ENCODE peak calls at places on chromosomes 7 and 10, in seven cellular contexts. K is GM12865, Q is uterus, W is neural progenitor cell, N is glutamatergic neuron, C is HFF-Myc, E is progenitor cell of endocrine pancreas. G is an unnamed sample.

GRCh38 chr7:144384555-144385245 is 18.8 kb downstream of the NOBOX start:
- DNase-seq in K (no peak), Q (no peak), W (no peak), N (no peak), C (no peak), E (no peak), G (peak; percentile 66)

GRCh38 chr7:50792342-50793114 is 9.8 kb upstream of the GRB10 start:
- DNase-seq in K (no peak), Q (peak; percentile 39), W (peak; percentile 61), N (peak; percentile 66), C (no peak), E (peak; percentile 50), G (peak; percentile 61)

GRCh38 chr10:15742831-15743230 is 23.1 kb upstream of the ITGA8 start:
- DNase-seq in K (no peak), Q (no peak), W (no peak), N (no peak), C (no peak), E (no peak), G (no peak)

GRCh38 chr10:74290703-74291102 is 139.7 kb downstream of the ADK start:
- DNase-seq in K (no peak), Q (no peak), W (no peak), N (no peak), C (no peak), E (no peak), G (peak; percentile 33)

GRCh38 chr10:17287151-17287550 is 59.1 kb downstream of the VIM start:
- DNase-seq in K (no peak), Q (no peak), W (no peak), N (no peak), C (no peak), E (no peak), G (no peak)

GRCh38 chr10:12690525-12691139 is 310.9 kb downstream of the CCDC3 start:
- DNase-seq in K (peak; percentile 6), Q (no peak), W (no peak), N (no peak), C (no peak), E (no peak), G (no peak)

GRCh38 chr10:124354411-124355382 is 64.0 kb downstream of the OAT start:
- DNase-seq in K (peak; percentile 40), Q (peak; percentile 52), W (peak; percentile 36), N (peak; percentile 87), C (peak; percentile 83), E (no peak), G (no peak)

GRCh38 chr7:1758417-1758858 is 88.4 kb downstream of the ELFN1 start:
- DNase-seq in K (peak; percentile 37), Q (no peak), W (peak; percentile 64), N (no peak), C (peak; percentile 6), E (no peak), G (peak; percentile 17)

GRCh38 chr10:11295492-11295891 is 277.8 kb downstream of the CELF2 start:
- DNase-seq in K (no peak), Q (no peak), W (no peak), N (no peak), C (no peak), E (no peak), G (no peak)

GRCh38 chr7:11450246-11450645 is 381.8 kb downstream of the THSD7A start:
- DNase-seq in K (no peak), Q (no peak), W (no peak), N (no peak), C (no peak), E (no peak), G (no peak)

GRCh38 chr7:24545215-24545614 is 28.0 kb upstream of the PALS2 start:
- DNase-seq in K (peak; percentile 13), Q (no peak), W (no peak), N (no peak), C (no peak), E (no peak), G (no peak)

GRCh38 chr7:7996568-7996967 is 28.0 kb downstream of the GLCCI1 start:
- DNase-seq in K (peak; percentile 63), Q (no peak), W (no peak), N (no peak), C (peak; percentile 4), E (no peak), G (peak; percentile 22)

GRCh38 chr10:132787253-132788179 is 1.6 kb upstream of the NKX6-2 start:
- DNase-seq in K (no peak), Q (no peak), W (peak; percentile 86), N (peak; percentile 76), C (no peak), E (peak; percentile 42), G (no peak)

GRCh38 chr7:158128572-158128971 is 459.1 kb downstream of the PTPRN2 start:
- DNase-seq in K (no peak), Q (no peak), W (no peak), N (no peak), C (no peak), E (no peak), G (no peak)

GRCh38 chr10:46543379-46544014 is 13.0 kb downstream of the GPRIN2 start:
- DNase-seq in K (no peak), Q (no peak), W (no peak), N (peak; percentile 13), C (no peak), E (no peak), G (no peak)

DNA sequence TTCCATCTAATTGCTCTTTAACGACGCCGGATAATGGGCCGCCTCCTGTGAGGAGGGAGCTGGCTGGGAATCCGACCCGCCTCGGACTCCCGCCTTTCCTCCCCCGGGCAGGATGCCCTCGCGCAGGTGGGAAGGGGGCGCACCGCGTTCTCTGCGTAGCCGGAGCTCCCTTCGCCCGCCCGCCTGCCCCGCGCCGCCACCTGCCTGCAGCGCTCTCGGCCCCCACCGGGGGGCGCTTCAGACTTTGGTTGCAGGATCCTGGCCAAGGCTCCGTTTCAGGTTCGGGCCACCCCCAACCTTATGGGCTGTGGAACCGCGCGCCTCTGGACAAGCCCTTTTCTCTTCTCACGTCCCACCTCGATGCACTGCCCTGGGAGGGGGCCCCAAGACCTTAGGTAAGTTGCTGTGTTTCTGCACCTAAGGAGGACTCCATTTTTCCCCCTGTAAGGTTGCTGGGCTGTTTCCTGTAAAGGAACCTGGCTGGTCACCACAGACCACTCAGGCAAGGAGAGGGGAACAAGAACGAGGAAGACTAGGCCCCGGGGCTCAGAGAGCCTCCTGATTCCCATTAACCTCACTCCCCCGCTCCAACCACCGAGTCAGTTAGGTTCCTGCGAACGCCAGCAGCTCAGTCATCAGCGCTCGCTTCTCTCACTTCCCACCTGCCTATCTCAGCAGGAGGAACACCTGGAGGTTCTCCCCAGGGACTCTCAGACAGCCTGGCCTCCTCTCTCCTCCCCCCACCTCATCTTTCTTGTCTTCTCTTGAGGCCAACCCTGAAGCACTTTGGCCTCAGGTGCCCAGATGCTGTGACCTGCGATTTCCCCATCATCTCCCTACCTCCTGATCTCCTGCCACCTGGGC is 11.4 kb upstream of the KAZALD1 start:
- DNase-seq in K (peak; percentile 66), Q (no peak), W (peak; percentile 86), N (peak; percentile 87), C (no peak), E (peak; percentile 77), G (peak; percentile 64)
- TF ChIP-seq CTCF in K (peak; percentile 88), Q (peak; percentile 72), W (peak; percentile 92), N (peak; percentile 92), C (peak; percentile 91), E (peak; percentile 78), G (peak; percentile 85)

GRCh38 chr7:18906901-18907300 is 210.5 kb downstream of the TWIST1 start:
- DNase-seq in K (no peak), Q (no peak), W (peak; percentile 18), N (no peak), C (no peak), E (no peak), G (no peak)
- TF ChIP-seq CTCF in K (no peak), Q (no peak), W (peak; percentile 39), N (no peak), C (peak; percentile 17), E (peak; percentile 13), G (no peak)

GRCh38 chr7:134701272-134701671 is 54.6 kb downstream of the BPGM start:
- DNase-seq in K (peak; percentile 36), Q (no peak), W (no peak), N (no peak), C (no peak), E (no peak), G (peak; percentile 49)
- TF ChIP-seq CTCF in K (peak; percentile 35), Q (peak; percentile 7), W (peak; percentile 44), N (no peak), C (peak; percentile 49), E (peak; percentile 35), G (peak; percentile 28)

GRCh38 chr7:149624006-149624405 is 126.4 kb upstream of the ZNF746 start:
- DNase-seq in K (peak; percentile 56), Q (peak; percentile 29), W (peak; percentile 50), N (peak; percentile 30), C (no peak), E (peak; percentile 27), G (peak; percentile 36)
- TF ChIP-seq CTCF in K (peak; percentile 4), Q (no peak), W (no peak), N (no peak), C (no peak), E (no peak), G (no peak)

DNA sequence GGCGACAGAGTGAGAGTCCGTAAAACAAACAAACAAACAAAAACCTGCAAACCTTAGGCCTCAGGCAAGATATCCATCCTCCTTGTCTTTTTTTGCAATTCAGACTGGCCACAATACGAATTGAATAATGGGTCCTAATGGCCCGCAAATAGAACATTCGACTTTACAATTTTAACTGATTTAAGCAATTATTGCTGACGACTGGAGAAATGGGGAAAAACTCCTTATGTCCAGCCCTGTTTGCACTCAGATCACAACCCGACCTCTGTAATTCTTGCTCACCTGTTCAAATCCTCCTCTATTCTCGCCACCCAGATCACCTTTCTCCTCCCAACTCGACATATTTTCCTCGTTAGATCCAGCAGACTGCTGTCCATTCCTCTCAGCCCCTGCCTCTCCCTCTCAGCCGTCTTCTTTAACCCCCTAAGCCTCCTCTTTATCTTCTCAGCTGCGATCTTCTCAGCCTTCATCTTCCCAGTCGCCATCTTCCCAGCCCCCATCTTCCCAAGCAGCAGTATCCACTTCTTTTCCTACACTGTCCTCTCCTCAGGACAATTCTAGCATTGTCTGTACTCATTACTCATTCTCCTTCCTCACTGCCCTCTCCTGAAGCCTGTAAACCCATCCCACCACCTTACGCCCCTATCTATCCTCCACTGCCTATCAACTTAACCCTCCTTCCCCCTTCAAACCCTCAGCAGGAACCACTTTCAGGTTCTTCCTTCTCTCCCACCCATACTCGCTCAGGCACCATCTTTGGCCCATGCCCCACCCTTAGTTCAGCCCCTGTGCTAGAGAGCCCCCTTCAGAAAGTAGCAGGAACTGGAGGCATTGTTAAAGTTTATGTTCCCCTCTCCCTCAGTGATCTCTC is 61.8 kb downstream of the LRRC17 start:
- DNase-seq in K (peak; percentile 5), Q (no peak), W (no peak), N (no peak), C (no peak), E (no peak), G (no peak)
- TF ChIP-seq CTCF in K (peak; percentile 13), Q (no peak), W (peak; percentile 14), N (no peak), C (peak; percentile 33), E (no peak), G (no peak)

DNA sequence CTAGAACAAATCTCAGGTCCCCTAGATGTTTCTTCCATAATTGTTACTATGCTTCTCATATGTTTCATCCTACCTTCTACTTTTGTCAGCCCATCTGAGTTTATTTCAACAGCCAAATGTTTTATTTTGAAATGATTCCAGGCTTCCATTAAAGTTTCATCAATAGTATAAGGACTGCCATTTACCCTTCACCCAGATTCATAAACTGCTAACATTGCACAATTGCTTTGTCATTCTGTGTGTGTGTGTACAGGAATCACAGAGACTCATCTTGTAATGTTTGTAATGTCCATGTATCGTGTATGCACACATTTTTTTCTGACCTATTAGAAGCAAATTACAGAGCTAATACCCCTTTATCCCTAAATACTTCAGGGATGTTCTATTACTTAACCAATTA is 25.5 kb downstream of the MMRN2 start:
- DNase-seq in K (no peak), Q (no peak), W (no peak), N (no peak), C (no peak), E (no peak), G (peak; percentile 56)
- TF ChIP-seq CTCF in K (no peak), Q (no peak), W (no peak), N (no peak), C (no peak), E (no peak), G (no peak)

G was measured in MCF 10A.